ENCODE peak calls at places on chromosome 13, in five cellular contexts. F is heart left ventricle, X is aorta, J is osteoblast, H is lower lobe of right lung. O is an unnamed sample. For H3K36me3, the result is how much of the 10 kb centered on the place peaks cover.

GRCh38 chr13:109790951-109791605 is 4.7 kb upstream of the IRS2 start:
- DNase-seq in F (no peak), X (no peak), J (no peak), H (no peak), O (no peak)

GRCh38 chr13:79621902-79622301 is 140.9 kb downstream of the NDFIP2 start:
- DNase-seq in F (no peak), X (no peak), J (no peak), H (no peak), O (no peak)

GRCh38 chr13:21528616-21529015 is 69.5 kb upstream of the ZDHHC20 start:
- DNase-seq in F (no peak), X (no peak), J (peak), H (no peak), O (no peak)

GRCh38 chr13:95355491-95355890 is 54.2 kb upstream of the ABCC4 start:
- DNase-seq in F (no peak), X (no peak), J (no peak), H (no peak), O (no peak)

GRCh38 chr13:109146912-109147624 is 517.7 kb downstream of the MYO16 start:
- DNase-seq in F (no peak), X (no peak), J (no peak), H (no peak), O (no peak)

GRCh38 chr13:51614350-51614786 is 30.1 kb downstream of the WDFY2 start:
- DNase-seq in F (peak), X (no peak), J (no peak), H (no peak), O (no peak)

GRCh38 chr13:50378513-50378970 is 363.3 kb downstream of the KCNRG start:
- DNase-seq in F (no peak), X (no peak), J (no peak), H (no peak), O (no peak)

GRCh38 chr13:70708744-70709143 is 600.5 kb upstream of the KLHL1 start:
- DNase-seq in F (no peak), X (no peak), J (no peak), H (no peak), O (no peak)

GRCh38 chr13:105838231-105838630 is 697.2 kb downstream of the EFNB2 start:
- DNase-seq in F (no peak), X (no peak), J (no peak), H (no peak), O (no peak)

GRCh38 chr13:113120300-113121182 is 2.1 kb upstream of the F10 start:
- DNase-seq in F (peak), X (peak), J (peak), H (no peak), O (no peak)

GRCh38 chr13:44303681-44304432 is 69.8 kb upstream of the SERP2 start:
- DNase-seq in F (peak), X (peak), J (no peak), H (no peak), O (peak)

GRCh38 chr13:27406178-27406939 is 18.1 kb upstream of the GTF3A start:
- DNase-seq in F (no peak), X (no peak), J (no peak), H (no peak), O (no peak)

GRCh38 chr13:113004126-113004525 is 35.1 kb downstream of the MCF2L start:
- DNase-seq in F (no peak), X (no peak), J (no peak), H (peak), O (no peak)

GRCh38 chr13:34506796-34507195 is 435.3 kb upstream of the NBEA start:
- DNase-seq in F (no peak), X (no peak), J (no peak), H (no peak), O (no peak)

GRCh38 chr13:25095862-25096453 is at the start of gene PABPC3:
- DNase-seq in F (no peak), X (no peak), J (peak), H (no peak), O (no peak)

GRCh38 chr13:95075506-95075905 is 225.7 kb downstream of the ABCC4 start:
- DNase-seq in F (no peak), X (no peak), J (no peak), H (no peak), O (no peak)

GRCh38 chr13:50127726-50128291 is 112.6 kb downstream of the KCNRG start:
- DNase-seq in F (no peak), X (no peak), J (no peak), H (no peak), O (no peak)

GRCh38 chr13:98507060-98507797 is 69.7 kb downstream of the STK24 start:
- DNase-seq in F (peak), X (peak), J (no peak), H (peak), O (peak)

GRCh38 chr13:46748300-46748699 is 48.7 kb downstream of the ESD start:
- DNase-seq in F (no peak), X (no peak), J (no peak), H (no peak), O (no peak)

GRCh38 chr13:91369432-91369831 is 21.9 kb downstream of the MIR17HG start:
- DNase-seq in F (no peak), X (no peak), J (no peak), H (no peak), O (no peak)

DNA sequence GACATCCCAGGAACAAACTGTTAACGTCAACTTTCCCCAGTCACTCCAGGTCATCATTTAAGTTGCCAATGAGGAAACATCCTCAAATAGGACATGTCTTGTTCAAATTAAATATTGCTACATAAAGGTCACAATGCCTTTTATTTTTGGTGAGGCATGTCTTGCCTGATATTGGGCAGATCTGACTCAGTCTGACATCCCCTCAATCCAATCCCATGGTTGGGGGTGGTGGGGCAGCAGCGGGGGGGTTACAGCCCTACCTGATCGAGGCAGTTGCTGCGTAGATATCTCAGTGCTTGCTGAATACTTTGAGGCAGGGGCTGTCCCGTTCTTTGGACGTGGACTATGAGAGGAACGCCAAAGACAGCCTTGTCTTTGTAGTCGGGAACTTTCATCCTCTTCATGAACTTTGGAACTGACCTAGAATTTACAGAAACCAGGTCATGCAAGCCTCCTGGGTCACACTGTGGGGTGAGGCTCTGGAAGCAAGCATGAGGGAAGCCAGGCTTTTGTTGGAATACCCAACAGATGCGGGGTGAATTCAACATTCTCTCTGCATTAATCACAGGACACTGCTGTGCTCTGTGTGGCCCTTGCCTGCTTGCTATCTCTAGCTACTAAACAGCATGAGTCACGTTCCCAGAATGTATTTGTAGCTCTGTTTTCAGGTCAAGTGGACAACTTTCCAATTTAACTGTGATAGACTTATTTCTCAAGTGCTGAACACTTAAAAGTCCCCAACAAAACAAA is 109.8 kb downstream of the KL start:
- DNase-seq in F (peak), X (no peak), J (peak), H (no peak), O (peak)
- H3K36me3 ChIP-seq in F (under half), X (under half), J (half or more), H (under half), O (under half)

GRCh38 chr13:35714096-35714495 is 237.6 kb upstream of the MAB21L1 start:
- DNase-seq in F (no peak), X (no peak), J (no peak), H (no peak), O (no peak)
- H3K27ac ChIP-seq in F (peak), X (no peak), J (no peak), H (no peak), O (no peak)

GRCh38 chr13:75839418-75839817 is 203.3 kb downstream of the LMO7 start:
- DNase-seq in F (no peak), X (no peak), J (no peak), H (no peak), O (no peak)
- H3K36me3 ChIP-seq in F (under half), X (under half), J (half or more), H (under half), O (under half)

DNA sequence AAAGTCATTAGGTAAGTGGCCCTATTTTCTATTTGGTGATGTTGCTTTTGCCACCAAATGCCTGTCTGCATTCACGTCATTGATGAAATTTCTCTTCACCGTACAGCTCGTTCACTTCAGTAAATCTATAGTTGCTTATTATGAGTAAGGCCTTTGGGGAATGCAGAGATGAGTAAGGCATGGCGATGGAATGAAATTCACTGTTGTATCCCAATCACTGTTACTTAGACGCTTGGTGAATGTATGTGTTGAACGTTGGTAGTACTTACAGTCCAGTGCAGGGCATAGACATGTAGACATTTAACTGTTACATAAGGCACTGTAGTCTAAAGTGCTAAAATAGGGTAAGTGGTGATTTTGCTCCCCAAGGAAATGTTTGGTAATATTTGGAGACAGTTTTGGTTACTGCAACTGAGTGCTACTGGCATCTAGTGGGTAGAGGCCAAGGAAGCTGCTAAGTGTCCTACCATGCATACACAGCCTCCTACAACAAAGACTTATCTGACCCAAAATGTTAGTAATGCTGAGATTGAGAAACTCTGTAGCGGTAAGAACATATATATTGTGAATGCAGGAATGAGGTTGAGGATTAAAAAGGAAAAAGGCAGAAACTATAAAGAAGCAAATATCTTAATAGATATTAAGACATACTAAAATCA is 5.8 kb downstream of the AKAP11 start:
- DNase-seq in F (no peak), X (no peak), J (no peak), H (no peak), O (no peak)
- H3K27ac ChIP-seq in F (no peak), X (no peak), J (peak), H (no peak), O (no peak)

GRCh38 chr13:77233159-77233558 is 93.7 kb downstream of the MYCBP2 start:
- DNase-seq in F (no peak), X (no peak), J (no peak), H (no peak), O (no peak)

GRCh38 chr13:77225946-77226345 is 100.9 kb downstream of the MYCBP2 start:
- DNase-seq in F (no peak), X (no peak), J (no peak), H (no peak), O (no peak)

GRCh38 chr13:77235456-77236022 is 91.4 kb downstream of the MYCBP2 start:
- DNase-seq in F (no peak), X (no peak), J (no peak), H (no peak), O (no peak)

DNA sequence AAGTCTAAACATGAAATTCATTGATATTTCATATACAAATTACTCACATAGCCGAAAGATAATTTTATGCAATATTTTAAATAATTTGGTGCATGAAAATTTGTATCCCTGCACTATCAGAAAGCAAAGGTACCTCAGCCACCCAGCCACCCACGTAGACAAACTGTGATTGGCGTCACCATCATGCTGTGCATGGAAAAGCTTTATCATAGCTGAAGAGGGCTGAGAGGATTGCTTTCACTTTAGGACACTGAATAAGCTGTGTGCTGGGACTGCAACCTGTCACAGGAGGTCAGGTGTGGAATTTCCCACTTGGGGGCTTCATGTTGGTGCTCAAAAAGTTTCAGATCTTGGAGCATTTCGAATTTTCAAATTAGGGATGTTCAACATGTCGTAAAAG is 96.3 kb downstream of the MYCBP2 start:
- DNase-seq in F (no peak), X (no peak), J (no peak), H (no peak), O (no peak)
- H3K36me3 ChIP-seq in F (under half), X (under half), J (under half), H (under half), O (under half)

O was measured in ovary.